ENCODE peak calls at places on chromosomes 12 and 14, in four cellular contexts. U is RPMI7951, D is tibial nerve, C is NCI-H2081. N is an unnamed sample.

GRCh38 chr14:69037790-69038448 is 58.8 kb upstream of the ACTN1 start:
- DNase-seq in U (peak; percentile 61), D (no peak), C (no peak), N (no peak)

GRCh38 chr14:80954771-80955299 is 586 bp upstream of the TSHR start:
- DNase-seq in U (peak; percentile 68), D (peak; percentile 90), C (peak; percentile 80), N (peak; percentile 49)

GRCh38 chr12:52359511-52360103 is 7.7 kb downstream of the KRT85 start:
- DNase-seq in U (no peak), D (no peak), C (no peak), N (no peak)

GRCh38 chr12:96236221-96236822 is 42.1 kb downstream of the ELK3 start:
- DNase-seq in U (peak; percentile 84), D (peak; percentile 39), C (no peak), N (no peak)

GRCh38 chr14:35789651-35790050 is 19.4 kb downstream of the RALGAPA1 start:
- DNase-seq in U (peak; percentile 26), D (no peak), C (no peak), N (no peak)

GRCh38 chr12:10191865-10192264 is 13.0 kb downstream of the TMEM52B start:
- DNase-seq in U (peak; percentile 51), D (no peak), C (no peak), N (no peak)

GRCh38 chr14:105075364-105076295 is 10.4 kb upstream of the GPR132 start:
- DNase-seq in U (no peak), D (no peak), C (peak; percentile 19), N (no peak)

GRCh38 chr12:81815611-81816010 is 56.5 kb upstream of the PPFIA2 start:
- DNase-seq in U (peak; percentile 52), D (no peak), C (no peak), N (no peak)

GRCh38 chr14:69108358-69108757 is 44.6 kb downstream of the DCAF5 start:
- DNase-seq in U (no peak), D (no peak), C (no peak), N (no peak)

GRCh38 chr12:105393586-105393985 is 63.1 kb downstream of the C12orf75 start:
- DNase-seq in U (peak; percentile 48), D (no peak), C (no peak), N (no peak)

GRCh38 chr12:75923964-75924666 is 107.5 kb downstream of the PHLDA1 start:
- DNase-seq in U (peak; percentile 41), D (no peak), C (no peak), N (no peak)

GRCh38 chr12:106342397-106343212 is 14.9 kb upstream of the POLR3B start:
- DNase-seq in U (peak; percentile 74), D (peak; percentile 79), C (no peak), N (no peak)

GRCh38 chr14:90693413-90693812 is 122.8 kb downstream of the TTC7B start:
- DNase-seq in U (no peak), D (no peak), C (peak; percentile 84), N (peak; percentile 5)

GRCh38 chr12:67269632-67270578 is 747 bp downstream of the CAND1 start:
- DNase-seq in U (peak; percentile 10), D (peak; percentile 22), C (peak; percentile 57), N (peak; percentile 44)

GRCh38 chr12:106149096-106149784 is 10.5 kb upstream of the NUAK1 start:
- DNase-seq in U (no peak), D (no peak), C (no peak), N (no peak)

GRCh38 chr14:104845834-104846441 is 19.1 kb upstream of the CEP170B start:
- DNase-seq in U (no peak), D (no peak), C (no peak), N (no peak)

GRCh38 chr12:83313322-83313721 is 626.6 kb downstream of the TMTC2 start:
- DNase-seq in U (no peak), D (no peak), C (no peak), N (no peak)